ENCODE peak calls at places on chromosomes 5 and 9, in six cellular contexts. W is mesenchymal stem cell; M is CD8-positive, alpha-beta memory T cell; J is HepG2; N is CD8-positive, alpha-beta T cell; T is CD4-positive, alpha-beta memory T cell. C is an unnamed sample.

GRCh38 chr9:137234055-137234697 is 3.5 kb downstream of the SLC34A3 start:
- DNase-seq in M (no peak), J (no peak), W (no peak), T (no peak), N (no peak), C (no peak)

GRCh38 chr5:149464796-149465489 is 85.9 kb upstream of the IL17B start:
- DNase-seq in T (no peak), M (no peak), J (no peak), W (peak; percentile 88), N (no peak), C (no peak)

GRCh38 chr5:1804001-1804690 is 2.9 kb downstream of the NDUFS6 start:
- DNase-seq in N (no peak), M (peak; percentile 19), W (no peak), T (no peak), J (no peak), C (no peak)

GRCh38 chr5:105134328-105134727 is 1571.7 kb upstream of the NUDT12 start:
- DNase-seq in T (no peak), W (no peak), N (no peak), M (no peak), J (no peak), C (no peak)

GRCh38 chr5:56183507-56183906 is 49.6 kb downstream of the ANKRD55 start:
- DNase-seq in M (no peak), W (peak; percentile 88), N (no peak), J (peak; percentile 36), T (no peak), C (no peak)

GRCh38 chr5:148401604-148402003 is 17.8 kb downstream of the FBXO38 start:
- DNase-seq in M (no peak), T (no peak), J (no peak), N (no peak), W (peak; percentile 36), C (no peak)

GRCh38 chr5:172035039-172035438 is 28.6 kb upstream of the FBXW11 start:
- DNase-seq in W (no peak), N (no peak), M (no peak), T (no peak), J (no peak), C (no peak)

GRCh38 chr9:87872079-87872624 is 10.5 kb upstream of the SPATA31E1 start:
- DNase-seq in J (no peak), N (no peak), W (no peak), T (no peak), M (no peak), C (no peak)

GRCh38 chr5:82276800-82277612 is 1.1 kb downstream of the RPS23 start:
- DNase-seq in M (no peak), J (no peak), W (no peak), N (no peak), T (no peak), C (no peak)

GRCh38 chr9:36987891-36988290 is 46.2 kb downstream of the PAX5 start:
- DNase-seq in J (no peak), N (no peak), M (no peak), W (no peak), T (no peak), C (no peak)

GRCh38 chr9:105643795-105644194 is 18.5 kb upstream of the TAL2 start:
- DNase-seq in W (no peak), N (no peak), T (no peak), J (no peak), M (no peak), C (no peak)

GRCh38 chr5:31273631-31274378 is 80.3 kb downstream of the CDH6 start:
- DNase-seq in N (no peak), W (no peak), M (no peak), J (no peak), T (no peak), C (no peak)

GRCh38 chr5:119302916-119303897 is 52.6 kb upstream of the TNFAIP8 start:
- DNase-seq in J (peak; percentile 97), W (peak; percentile 98), T (no peak), M (no peak), N (no peak), C (no peak)

GRCh38 chr5:13664377-13664776 is 280.1 kb downstream of the DNAH5 start:
- DNase-seq in T (no peak), J (no peak), N (no peak), W (peak; percentile 90), M (no peak), C (no peak)

GRCh38 chr5:8227114-8227513 is 358.2 kb downstream of the MTRR start:
- DNase-seq in W (no peak), M (no peak), N (no peak), T (no peak), J (no peak), C (no peak)

GRCh38 chr5:6202615-6203365 is 175.6 kb downstream of the MED10 start:
- DNase-seq in M (no peak), N (no peak), J (peak; percentile 19), W (no peak), T (no peak), C (no peak)

GRCh38 chr9:131677445-131678180 is 62.3 kb downstream of the RAPGEF1 start:
- DNase-seq in M (no peak), J (peak; percentile 27), T (peak; percentile 46), N (no peak), W (peak; percentile 85), C (no peak)

GRCh38 chr9:112174223-112174964 is 703 bp downstream of the SUSD1 start:
- DNase-seq in M (peak; percentile 84), T (peak; percentile 83), J (peak; percentile 44), W (peak; percentile 65), N (peak; percentile 62), C (peak; percentile 68)

GRCh38 chr9:137454145-137454505 is 5.0 kb downstream of the NSMF start:
- DNase-seq in T (peak; percentile 50), J (no peak), M (peak; percentile 49), W (no peak), N (no peak), C (peak; percentile 48)

GRCh38 chr9:89361031-89361430 is 42.7 kb downstream of the SECISBP2 start:
- DNase-seq in J (no peak), N (no peak), T (no peak), W (no peak), M (no peak), C (no peak)

GRCh38 chr5:32583582-32584232 is 1.6 kb upstream of the SUB1 start:
- DNase-seq in W (no peak), J (no peak), M (no peak), T (peak; percentile 51), N (no peak), C (peak; percentile 13)

GRCh38 chr9:100324594-100325200 is 28.0 kb downstream of the TEX10 start:
- DNase-seq in W (peak; percentile 49), M (no peak), T (peak; percentile 31), N (no peak), J (peak; percentile 9), C (no peak)

GRCh38 chr9:137365056-137365455 is 57.9 kb downstream of the EXD3 start:
- DNase-seq in M (peak; percentile 34), N (no peak), J (no peak), T (no peak), W (no peak), C (no peak)

GRCh38 chr5:163565492-163565891 is 60.1 kb downstream of the MAT2B start:
- DNase-seq in M (no peak), J (no peak), W (peak; percentile 32), N (no peak), T (no peak), C (no peak)

GRCh38 chr9:111613436-111614040 is 14.1 kb upstream of the PTGR1 start:
- DNase-seq in N (no peak), M (no peak), J (peak; percentile 62), W (no peak), T (no peak), C (no peak)

GRCh38 chr5:132296412-132297001 is 2.3 kb downstream of the SLC22A4 start:
- DNase-seq in W (no peak), J (no peak), T (no peak), N (no peak), M (no peak), C (no peak)

GRCh38 chr5:111820072-111820471 is 63.1 kb upstream of the NREP start:
- DNase-seq in N (no peak), T (no peak), W (no peak), M (no peak), J (peak; percentile 11), C (no peak)

GRCh38 chr5:56977822-56978221 is 25.9 kb upstream of the MIER3 start:
- DNase-seq in W (no peak), T (no peak), N (no peak), J (peak; percentile 10), M (no peak), C (no peak)

GRCh38 chr9:38068616-38068865 is 486 bp downstream of the SHB start:
- DNase-seq in W (peak; percentile 69), M (peak; percentile 64), N (peak; percentile 7), J (no peak), T (peak; percentile 41), C (peak; percentile 40)

GRCh38 chr5:39191216-39191615 is 28.1 kb downstream of the FYB1 start:
- DNase-seq in W (no peak), M (peak; percentile 62), N (no peak), T (peak; percentile 73), J (no peak), C (no peak)

GRCh38 chr5:77073667-77074066 is 13.4 kb downstream of the ZBED3 start:
- DNase-seq in J (no peak), T (no peak), M (no peak), N (no peak), W (no peak), C (no peak)

DNA sequence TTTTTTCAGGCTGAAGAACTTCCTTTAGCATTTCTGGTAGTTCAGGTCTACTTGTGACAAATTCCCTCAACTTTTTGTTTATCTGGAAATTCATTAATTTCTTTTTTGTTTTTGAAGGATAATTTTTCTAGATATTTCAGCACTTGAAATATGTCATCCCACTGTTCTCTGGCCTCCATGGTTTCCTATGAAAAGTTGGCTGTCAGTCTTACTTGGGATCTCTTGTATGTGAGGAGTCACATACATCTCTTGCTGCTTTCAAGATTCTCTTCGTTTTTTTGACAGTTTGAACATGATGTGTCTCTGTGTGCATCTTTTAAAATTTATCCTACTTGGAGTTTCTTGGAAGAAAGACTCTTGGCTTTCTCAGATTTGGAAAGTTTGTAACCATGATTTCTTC is 79.5 kb downstream of the RIC1 start:
- DNase-seq in J (no peak), W (peak; percentile 14), T (no peak), N (no peak), M (no peak), C (no peak)
- H3K9me3 ChIP-seq in J (peaks cover 13% of the 10 kb centered on the region), W (peaks cover 39% of the 10 kb centered on the region), T (peaks cover 3% of the 10 kb centered on the region), N (no peaks in the 10 kb centered on the region), M (peaks cover 4% of the 10 kb centered on the region), C (peaks cover 21% of the 10 kb centered on the region)

GRCh38 chr5:88669314-88669713 is 213.7 kb downstream of the MEF2C start:
- DNase-seq in T (no peak), J (no peak), M (no peak), N (no peak), W (no peak), C (no peak)
- H3K27me3 ChIP-seq in T (peaks cover 81% of the 10 kb centered on the region), J (peaks cover 32% of the 10 kb centered on the region), M (peaks cover 69% of the 10 kb centered on the region), N (peaks cover 63% of the 10 kb centered on the region), W (peaks cover 100% of the 10 kb centered on the region), C (peaks cover 100% of the 10 kb centered on the region)

GRCh38 chr5:43367453-43367852 is 44.7 kb downstream of the CCL28 start:
- DNase-seq in J (no peak), M (no peak), N (no peak), W (no peak), T (no peak), C (no peak)
- H3K9me3 ChIP-seq in J (no peaks in the 10 kb centered on the region), M (no peaks in the 10 kb centered on the region), N (no peaks in the 10 kb centered on the region), W (no peaks in the 10 kb centered on the region), T (no peaks in the 10 kb centered on the region), C (no peaks in the 10 kb centered on the region)

DNA sequence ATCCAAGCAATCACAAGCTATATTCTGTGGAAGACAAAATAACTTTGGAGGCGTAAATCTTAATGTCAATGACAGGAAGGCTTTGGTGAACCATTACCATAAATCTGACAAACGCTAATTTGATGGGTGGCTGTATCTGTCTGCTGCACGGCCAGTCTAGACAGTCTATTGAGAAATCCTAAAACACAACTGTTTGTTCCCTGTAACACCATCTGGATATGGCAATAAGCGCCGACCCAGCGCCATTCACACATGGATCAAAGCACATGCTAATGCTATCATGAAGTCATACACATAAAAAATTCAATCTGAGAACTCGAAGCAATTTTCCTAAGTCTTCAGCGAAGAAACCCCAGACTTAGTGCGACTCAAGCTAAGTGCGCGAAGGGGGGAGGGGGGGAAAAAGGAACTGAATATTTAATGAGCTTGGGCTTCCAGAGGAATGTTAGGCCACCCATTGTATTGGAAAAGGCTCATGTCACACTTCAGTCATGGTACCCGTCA is 95.1 kb downstream of the ARL15 start:
- DNase-seq in N (no peak), J (no peak), T (no peak), M (no peak), W (peak; percentile 51), C (no peak)
- H3K27me3 ChIP-seq in N (no peaks in the 10 kb centered on the region), J (no peaks in the 10 kb centered on the region), T (no peaks in the 10 kb centered on the region), M (no peaks in the 10 kb centered on the region), W (no peaks in the 10 kb centered on the region), C (no peaks in the 10 kb centered on the region)

C was measured in CD4-positive, alpha-beta T cell.